ENCODE peak calls at places on chromosomes 12 and 14, in six cellular contexts. One of them, this sample, is unnamed.

GRCh38 chr12:96343347-96343954 is 56.8 kb downstream of the CDK17 start:
- DNase-seq in HepG2: no peak
- DNase-seq in K562: no peak
- DNase-seq in GM23338: no peak
- DNase-seq in endothelial cell of umbilical vein: no peak
- DNase-seq in SK-N-SH: no peak
- DNase-seq in this sample: no peak

GRCh38 chr14:24984846-24985589 is 64.9 kb downstream of the STXBP6 start:
- DNase-seq in HepG2: no peak
- DNase-seq in K562: peak; percentile 34
- DNase-seq in GM23338: no peak
- DNase-seq in endothelial cell of umbilical vein: peak; percentile 70
- DNase-seq in SK-N-SH: no peak
- DNase-seq in this sample: no peak

GRCh38 chr12:78725033-78725432 is 139.5 kb upstream of the SYT1 start:
- DNase-seq in HepG2: no peak
- DNase-seq in K562: no peak
- DNase-seq in GM23338: no peak
- DNase-seq in endothelial cell of umbilical vein: no peak
- DNase-seq in SK-N-SH: no peak
- DNase-seq in this sample: no peak

GRCh38 chr14:68820999-68821683 is 28.3 kb upstream of the ZFP36L1 start:
- DNase-seq in HepG2: no peak
- DNase-seq in K562: no peak
- DNase-seq in GM23338: no peak
- DNase-seq in endothelial cell of umbilical vein: no peak
- DNase-seq in SK-N-SH: peak; percentile 34
- DNase-seq in this sample: no peak

GRCh38 chr12:106814649-106815048 is 40.2 kb downstream of the RIC8B start:
- DNase-seq in HepG2: no peak
- DNase-seq in K562: no peak
- DNase-seq in GM23338: no peak
- DNase-seq in endothelial cell of umbilical vein: no peak
- DNase-seq in SK-N-SH: no peak
- DNase-seq in this sample: no peak

GRCh38 chr12:49094104-49094948 is at the start of gene DHH:
- DNase-seq in HepG2: no peak
- DNase-seq in K562: peak; percentile 80
- DNase-seq in GM23338: peak; percentile 77
- DNase-seq in endothelial cell of umbilical vein: peak; percentile 40
- DNase-seq in SK-N-SH: peak; percentile 72
- DNase-seq in this sample: no peak

GRCh38 chr12:94498073-94498472 is 38.4 kb upstream of the CEP83 start:
- DNase-seq in HepG2: no peak
- DNase-seq in K562: no peak
- DNase-seq in GM23338: peak; percentile 64
- DNase-seq in endothelial cell of umbilical vein: no peak
- DNase-seq in SK-N-SH: no peak
- DNase-seq in this sample: no peak

GRCh38 chr14:24943024-24943423 is 106.9 kb downstream of the STXBP6 start:
- DNase-seq in HepG2: no peak
- DNase-seq in K562: no peak
- DNase-seq in GM23338: peak; percentile 91
- DNase-seq in endothelial cell of umbilical vein: no peak
- DNase-seq in SK-N-SH: no peak
- DNase-seq in this sample: no peak

GRCh38 chr12:100229036-100229635 is 28.5 kb downstream of the ACTR6 start:
- DNase-seq in HepG2: peak; percentile 28
- DNase-seq in K562: peak; percentile 40
- DNase-seq in GM23338: peak; percentile 7
- DNase-seq in endothelial cell of umbilical vein: no peak
- DNase-seq in SK-N-SH: no peak
- DNase-seq in this sample: peak; percentile 15

GRCh38 chr12:118651487-118651886 is 275.1 kb downstream of the SUDS3 start:
- DNase-seq in HepG2: no peak
- DNase-seq in K562: no peak
- DNase-seq in GM23338: no peak
- DNase-seq in endothelial cell of umbilical vein: no peak
- DNase-seq in SK-N-SH: no peak
- DNase-seq in this sample: no peak

GRCh38 chr12:102169922-102170698 is 27.5 kb downstream of the PMCH start:
- DNase-seq in HepG2: peak; percentile 9
- DNase-seq in K562: peak; percentile 11
- DNase-seq in GM23338: peak; percentile 59
- DNase-seq in endothelial cell of umbilical vein: peak; percentile 69
- DNase-seq in SK-N-SH: peak; percentile 24
- DNase-seq in this sample: peak; percentile 4

GRCh38 chr14:67944605-67945004 is 125.0 kb downstream of the RAD51B start:
- DNase-seq in HepG2: no peak
- DNase-seq in K562: no peak
- DNase-seq in GM23338: no peak
- DNase-seq in endothelial cell of umbilical vein: no peak
- DNase-seq in SK-N-SH: no peak
- DNase-seq in this sample: no peak

GRCh38 chr12:110224379-110225304 is 56.4 kb upstream of the ATP2A2 start:
- DNase-seq in HepG2: peak; percentile 52
- DNase-seq in K562: peak; percentile 22
- DNase-seq in GM23338: peak; percentile 44
- DNase-seq in endothelial cell of umbilical vein: peak; percentile 85
- DNase-seq in SK-N-SH: peak; percentile 26
- DNase-seq in this sample: no peak

GRCh38 chr12:124742111-124742510 is 121.6 kb downstream of the SCARB1 start:
- DNase-seq in HepG2: no peak
- DNase-seq in K562: no peak
- DNase-seq in GM23338: no peak
- DNase-seq in endothelial cell of umbilical vein: peak; percentile 46
- DNase-seq in SK-N-SH: peak; percentile 54
- DNase-seq in this sample: no peak

GRCh38 chr14:50573862-50574261 is 13.9 kb downstream of the ATL1 start:
- DNase-seq in HepG2: no peak
- DNase-seq in K562: no peak
- DNase-seq in GM23338: no peak
- DNase-seq in endothelial cell of umbilical vein: no peak
- DNase-seq in SK-N-SH: no peak
- DNase-seq in this sample: no peak

GRCh38 chr14:58104808-58105207 is 47.2 kb downstream of the ARMH4 start:
- DNase-seq in HepG2: no peak
- DNase-seq in K562: no peak
- DNase-seq in GM23338: no peak
- DNase-seq in endothelial cell of umbilical vein: peak; percentile 42
- DNase-seq in SK-N-SH: no peak
- DNase-seq in this sample: no peak

GRCh38 chr12:100913872-100914600 is 119.5 kb downstream of the ANO4 start:
- DNase-seq in HepG2: no peak
- DNase-seq in K562: no peak
- DNase-seq in GM23338: no peak
- DNase-seq in endothelial cell of umbilical vein: no peak
- DNase-seq in SK-N-SH: no peak
- DNase-seq in this sample: no peak

GRCh38 chr12:94988471-94988870 is 15.0 kb downstream of the NDUFA12 start:
- DNase-seq in HepG2: no peak
- DNase-seq in K562: no peak
- DNase-seq in GM23338: no peak
- DNase-seq in endothelial cell of umbilical vein: no peak
- DNase-seq in SK-N-SH: no peak
- DNase-seq in this sample: no peak

GRCh38 chr14:92677087-92677668 is 71.2 kb downstream of the LGMN start:
- DNase-seq in HepG2: no peak
- DNase-seq in K562: no peak
- DNase-seq in GM23338: no peak
- DNase-seq in endothelial cell of umbilical vein: no peak
- DNase-seq in SK-N-SH: no peak
- DNase-seq in this sample: no peak

GRCh38 chr14:22538671-22539228 is 50.3 kb downstream of the DAD1 start:
- DNase-seq in HepG2: no peak
- DNase-seq in K562: no peak
- DNase-seq in GM23338: no peak
- DNase-seq in endothelial cell of umbilical vein: no peak
- DNase-seq in SK-N-SH: no peak
- DNase-seq in this sample: no peak

GRCh38 chr14:69038449-69039286 is 59.6 kb upstream of the ACTN1 start:
- DNase-seq in HepG2: no peak
- DNase-seq in K562: no peak
- DNase-seq in GM23338: no peak
- DNase-seq in endothelial cell of umbilical vein: peak; percentile 98
- DNase-seq in SK-N-SH: peak; percentile 70
- DNase-seq in this sample: no peak

GRCh38 chr12:40342010-40342409 is 117.2 kb downstream of the LRRK2 start:
- DNase-seq in HepG2: no peak
- DNase-seq in K562: no peak
- DNase-seq in GM23338: no peak
- DNase-seq in endothelial cell of umbilical vein: no peak
- DNase-seq in SK-N-SH: no peak
- DNase-seq in this sample: no peak

GRCh38 chr12:69936214-69936731 is 111.2 kb downstream of the MYRFL start:
- DNase-seq in HepG2: no peak
- DNase-seq in K562: no peak
- DNase-seq in GM23338: peak; percentile 92
- DNase-seq in endothelial cell of umbilical vein: no peak
- DNase-seq in SK-N-SH: peak; percentile 18
- DNase-seq in this sample: no peak

GRCh38 chr14:60090864-60091519 is 731 bp upstream of the PCNX4 start:
- DNase-seq in HepG2: no peak
- DNase-seq in K562: peak; percentile 71
- DNase-seq in GM23338: peak; percentile 32
- DNase-seq in endothelial cell of umbilical vein: peak; percentile 67
- DNase-seq in SK-N-SH: peak; percentile 50
- DNase-seq in this sample: peak; percentile 37

GRCh38 chr12:6324936-6325750 is 14.7 kb downstream of the PLEKHG6 start:
- DNase-seq in HepG2: no peak
- DNase-seq in K562: no peak
- DNase-seq in GM23338: no peak
- DNase-seq in endothelial cell of umbilical vein: peak; percentile 19
- DNase-seq in SK-N-SH: no peak
- DNase-seq in this sample: no peak
- TF ChIP-seq POLR2AphosphoS5 in HepG2: no peak
- TF ChIP-seq POLR2AphosphoS5 in K562: no peak
- TF ChIP-seq POLR2AphosphoS5 in GM23338: no peak
- TF ChIP-seq POLR2AphosphoS5 in endothelial cell of umbilical vein: no peak
- TF ChIP-seq POLR2AphosphoS5 in SK-N-SH: peak; percentile 12
- TF ChIP-seq POLR2AphosphoS5 in this sample: peak; percentile 56

GRCh38 chr12:30730011-30730410 is 24.7 kb downstream of the CAPRIN2 start:
- DNase-seq in HepG2: no peak
- DNase-seq in K562: no peak
- DNase-seq in GM23338: no peak
- DNase-seq in endothelial cell of umbilical vein: no peak
- DNase-seq in SK-N-SH: no peak
- DNase-seq in this sample: no peak
- H2AFZ ChIP-seq in HepG2: no peak overlapping the region
- H2AFZ ChIP-seq in K562: no peak overlapping the region
- H2AFZ ChIP-seq in GM23338: no peak overlapping the region
- H2AFZ ChIP-seq in endothelial cell of umbilical vein: no peak overlapping the region
- H2AFZ ChIP-seq in SK-N-SH: no peak overlapping the region
- H2AFZ ChIP-seq in this sample: no peak overlapping the region

GRCh38 chr14:76956253-76957090 is 72.0 kb downstream of the IRF2BPL start:
- DNase-seq in HepG2: peak; percentile 89
- DNase-seq in K562: peak; percentile 78
- DNase-seq in GM23338: peak; percentile 98
- DNase-seq in endothelial cell of umbilical vein: peak; percentile 99
- DNase-seq in SK-N-SH: peak; percentile 91
- DNase-seq in this sample: peak; percentile 82

GRCh38 chr14:76957224-76957881 is 71.2 kb downstream of the IRF2BPL start:
- DNase-seq in HepG2: no peak
- DNase-seq in K562: no peak
- DNase-seq in GM23338: no peak
- DNase-seq in endothelial cell of umbilical vein: peak; percentile 48
- DNase-seq in SK-N-SH: peak; percentile 64
- DNase-seq in this sample: no peak

GRCh38 chr14:76954371-76954770 is 74.1 kb downstream of the IRF2BPL start:
- DNase-seq in HepG2: no peak
- DNase-seq in K562: no peak
- DNase-seq in GM23338: no peak
- DNase-seq in endothelial cell of umbilical vein: no peak
- DNase-seq in SK-N-SH: no peak
- DNase-seq in this sample: no peak

GRCh38 chr14:76954791-76955190 is 73.7 kb downstream of the IRF2BPL start:
- DNase-seq in HepG2: no peak
- DNase-seq in K562: no peak
- DNase-seq in GM23338: no peak
- DNase-seq in endothelial cell of umbilical vein: peak; percentile 54
- DNase-seq in SK-N-SH: no peak
- DNase-seq in this sample: no peak

DNA sequence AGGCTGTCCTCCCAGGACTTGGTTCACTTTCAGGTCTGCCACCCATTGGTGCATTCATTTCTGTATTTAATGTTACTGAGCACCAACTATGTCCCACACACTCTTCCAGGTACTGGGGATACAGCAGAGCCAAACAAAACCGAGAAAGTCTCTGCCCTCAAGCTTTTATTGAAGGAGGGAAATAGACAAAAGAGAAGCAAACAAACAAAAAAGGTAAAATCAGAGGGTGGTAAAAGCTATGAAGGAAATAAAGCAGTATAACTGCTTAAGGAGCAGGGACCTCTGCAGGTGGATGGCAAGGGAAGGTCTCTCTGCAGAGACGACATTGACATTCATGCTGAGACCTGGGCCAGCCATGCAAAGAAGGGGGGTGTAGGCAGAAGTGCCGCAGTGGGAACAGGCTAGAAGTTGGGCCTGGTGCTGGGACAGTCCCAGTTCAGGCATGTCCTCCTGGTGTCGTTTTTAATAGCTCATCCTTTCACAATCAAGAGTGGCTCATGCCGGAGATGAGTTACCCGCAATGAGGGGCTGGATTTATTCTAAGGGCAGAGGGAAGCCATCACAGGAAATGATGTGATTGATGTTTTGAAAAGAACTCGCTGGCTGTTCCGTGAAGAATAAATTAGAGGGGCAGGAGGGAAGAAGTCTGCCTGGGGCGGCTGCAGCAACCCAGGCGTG is 72.8 kb downstream of the IRF2BPL start:
- DNase-seq in HepG2: peak; percentile 59
- DNase-seq in K562: no peak
- DNase-seq in GM23338: peak; percentile 55
- DNase-seq in endothelial cell of umbilical vein: no peak
- DNase-seq in SK-N-SH: no peak
- DNase-seq in this sample: no peak
- TF ChIP-seq POLR2AphosphoS5 in HepG2: no peak
- TF ChIP-seq POLR2AphosphoS5 in K562: no peak
- TF ChIP-seq POLR2AphosphoS5 in GM23338: no peak
- TF ChIP-seq POLR2AphosphoS5 in endothelial cell of umbilical vein: no peak
- TF ChIP-seq POLR2AphosphoS5 in SK-N-SH: no peak
- TF ChIP-seq POLR2AphosphoS5 in this sample: no peak

DNA sequence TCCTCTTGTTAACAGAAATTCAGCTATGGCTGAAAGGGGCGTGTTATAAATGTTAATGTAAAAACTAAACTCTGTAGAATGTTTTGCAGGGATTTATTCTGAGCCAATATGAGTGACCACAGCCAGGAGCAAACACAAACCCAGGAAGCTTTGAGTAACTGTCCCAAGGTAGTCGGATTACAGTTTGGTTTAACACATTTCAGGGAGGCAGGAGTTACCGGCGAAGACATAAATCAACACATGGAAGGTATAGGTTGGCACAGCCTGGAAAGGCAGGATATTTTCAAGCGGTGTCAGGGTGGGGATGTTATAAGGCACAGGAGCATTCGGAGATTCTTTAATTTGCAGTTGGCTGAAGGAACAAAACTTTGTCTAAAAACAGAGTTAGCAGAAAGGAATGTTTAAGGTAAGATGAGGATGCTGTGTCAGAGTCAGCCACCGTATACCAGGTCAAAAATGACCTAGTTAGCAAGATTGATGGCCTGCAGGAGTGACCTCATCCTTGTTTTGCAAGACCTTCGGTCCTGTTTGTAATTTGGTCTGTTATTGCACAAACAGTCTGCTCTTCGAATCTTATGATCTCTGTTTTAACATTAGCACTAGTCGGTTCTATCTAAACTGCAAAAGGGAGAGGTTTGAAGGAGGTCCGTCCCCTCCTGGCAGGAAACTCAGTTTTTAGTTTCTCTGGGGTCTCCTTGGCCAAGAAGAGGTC is 75.3 kb downstream of the TNFAIP2 start:
- DNase-seq in HepG2: peak; percentile 52
- DNase-seq in K562: no peak
- DNase-seq in GM23338: no peak
- DNase-seq in endothelial cell of umbilical vein: no peak
- DNase-seq in SK-N-SH: no peak
- DNase-seq in this sample: no peak
- H2AFZ ChIP-seq in HepG2: no peak overlapping the region
- H2AFZ ChIP-seq in K562: no peak overlapping the region
- H2AFZ ChIP-seq in GM23338: no peak overlapping the region
- H2AFZ ChIP-seq in endothelial cell of umbilical vein: no peak overlapping the region
- H2AFZ ChIP-seq in SK-N-SH: no peak overlapping the region
- H2AFZ ChIP-seq in this sample: no peak overlapping the region